ENCODE peak calls at places on chromosome 1, in four cellular contexts. O is HFF-Myc, D is iris pigment epithelial cell, A is epithelial cell of esophagus. H is an unnamed sample.

GRCh38 chr1:21292503-21292990 is 2.3 kb upstream of the ECE1 start:
- DNase-seq in D (no peak), A (no peak), O (no peak), H (no peak)

GRCh38 chr1:17645512-17645911 is 106.0 kb downstream of the ARHGEF10L start:
- DNase-seq in A (no peak), O (no peak), D (no peak), H (no peak)

GRCh38 chr1:157409927-157410326 is 142.4 kb downstream of the FCRL5 start:
- DNase-seq in D (no peak), A (no peak), O (no peak), H (no peak)

GRCh38 chr1:155128755-155129473 is 1.2 kb downstream of the EFNA1 start:
- DNase-seq in O (no peak), D (no peak), A (peak; percentile 52), H (no peak)

GRCh38 chr1:98797506-98797905 is 136.0 kb downstream of the SNX7 start:
- DNase-seq in O (no peak), A (no peak), D (no peak), H (no peak)

GRCh38 chr1:108041360-108042143 is 76.6 kb upstream of the VAV3 start:
- DNase-seq in A (no peak), O (no peak), D (no peak), H (no peak)

GRCh38 chr1:239387304-239388231 is 1.2 kb downstream of the CHRM3 start:
- DNase-seq in D (peak; percentile 21), O (no peak), A (peak; percentile 21), H (no peak)

GRCh38 chr1:82921759-82922158 is 1077.2 kb downstream of the TTLL7 start:
- DNase-seq in D (no peak), A (no peak), O (no peak), H (no peak)

GRCh38 chr1:19043579-19044443 is 87.3 kb upstream of the IFFO2 start:
- DNase-seq in D (no peak), O (no peak), A (no peak), H (no peak)

GRCh38 chr1:218171302-218171893 is 113.7 kb upstream of the RRP15 start:
- DNase-seq in A (peak; percentile 45), D (peak; percentile 45), O (peak; percentile 15), H (no peak)

GRCh38 chr1:210504286-210504685 is 175.6 kb downstream of the HHAT start:
- DNase-seq in A (no peak), D (no peak), O (no peak), H (no peak)

GRCh38 chr1:235979716-235980338 is 85.1 kb downstream of the NID1 start:
- DNase-seq in D (no peak), A (no peak), O (no peak), H (no peak)

GRCh38 chr1:207995576-207995975 is 84.7 kb upstream of the CD34 start:
- DNase-seq in O (no peak), A (no peak), D (no peak), H (no peak)

GRCh38 chr1:52424757-52425265 is 20.4 kb downstream of the PRPF38A start:
- DNase-seq in D (peak; percentile 72), O (no peak), A (no peak), H (no peak)

GRCh38 chr1:155499953-155500621 is 62.5 kb downstream of the ASH1L start:
- DNase-seq in O (peak; percentile 4), D (peak; percentile 25), A (peak; percentile 17), H (no peak)